ENCODE peak calls at places on chromosomes 12 and 14, in seven cellular contexts. One of them, this sample, is unnamed.

GRCh38 chr14:94523265-94523664 is 14.0 kb upstream of the SERPINA12 start:
- DNase-seq in fibroblast of lung: no peak
- DNase-seq in heart left ventricle: no peak
- DNase-seq in nephron progenitor cell: no peak
- DNase-seq in foreskin fibroblast: no peak
- DNase-seq in CD8-positive, alpha-beta T cell: no peak
- DNase-seq in fibroblast of mammary gland: no peak
- DNase-seq in this sample: no peak

GRCh38 chr12:70989232-70989631 is 68.7 kb upstream of the PTPRR start:
- DNase-seq in fibroblast of lung: no peak
- DNase-seq in heart left ventricle: no peak
- DNase-seq in nephron progenitor cell: no peak
- DNase-seq in foreskin fibroblast: peak
- DNase-seq in CD8-positive, alpha-beta T cell: no peak
- DNase-seq in fibroblast of mammary gland: peak
- DNase-seq in this sample: no peak

GRCh38 chr12:13592063-13592942 is 389.1 kb downstream of the GRIN2B start:
- DNase-seq in fibroblast of lung: no peak
- DNase-seq in heart left ventricle: no peak
- DNase-seq in nephron progenitor cell: no peak
- DNase-seq in foreskin fibroblast: no peak
- DNase-seq in CD8-positive, alpha-beta T cell: no peak
- DNase-seq in fibroblast of mammary gland: no peak
- DNase-seq in this sample: no peak

GRCh38 chr14:77707355-77707723 is 484 bp downstream of the ALKBH1 start:
- DNase-seq in fibroblast of lung: peak
- DNase-seq in heart left ventricle: no peak
- DNase-seq in nephron progenitor cell: no peak
- DNase-seq in foreskin fibroblast: peak
- DNase-seq in CD8-positive, alpha-beta T cell: peak
- DNase-seq in fibroblast of mammary gland: peak
- DNase-seq in this sample: peak

GRCh38 chr14:60723218-60724079 is 702 bp downstream of the SIX4 start:
- DNase-seq in fibroblast of lung: peak
- DNase-seq in heart left ventricle: peak
- DNase-seq in nephron progenitor cell: peak
- DNase-seq in foreskin fibroblast: peak
- DNase-seq in CD8-positive, alpha-beta T cell: peak
- DNase-seq in fibroblast of mammary gland: peak
- DNase-seq in this sample: peak

GRCh38 chr14:44961151-44961729 is 507 bp downstream of the KLHL28 start:
- DNase-seq in fibroblast of lung: peak
- DNase-seq in heart left ventricle: peak
- DNase-seq in nephron progenitor cell: peak
- DNase-seq in foreskin fibroblast: peak
- DNase-seq in CD8-positive, alpha-beta T cell: peak
- DNase-seq in fibroblast of mammary gland: peak
- DNase-seq in this sample: peak

GRCh38 chr14:90759370-90760054 is 56.7 kb downstream of the TTC7B start:
- DNase-seq in fibroblast of lung: no peak
- DNase-seq in heart left ventricle: peak
- DNase-seq in nephron progenitor cell: no peak
- DNase-seq in foreskin fibroblast: no peak
- DNase-seq in CD8-positive, alpha-beta T cell: no peak
- DNase-seq in fibroblast of mammary gland: peak
- DNase-seq in this sample: no peak

GRCh38 chr14:23339506-23340268 is 13.0 kb downstream of the SLC22A17 start:
- DNase-seq in fibroblast of lung: no peak
- DNase-seq in heart left ventricle: no peak
- DNase-seq in nephron progenitor cell: no peak
- DNase-seq in foreskin fibroblast: no peak
- DNase-seq in CD8-positive, alpha-beta T cell: no peak
- DNase-seq in fibroblast of mammary gland: no peak
- DNase-seq in this sample: no peak

GRCh38 chr12:12010277-12011031 is 60.3 kb upstream of the BCL2L14 start:
- DNase-seq in fibroblast of lung: peak
- DNase-seq in heart left ventricle: peak
- DNase-seq in nephron progenitor cell: no peak
- DNase-seq in foreskin fibroblast: peak
- DNase-seq in CD8-positive, alpha-beta T cell: peak
- DNase-seq in fibroblast of mammary gland: peak
- DNase-seq in this sample: peak

GRCh38 chr14:32980887-32981501 is 42.3 kb downstream of the NPAS3 start:
- DNase-seq in fibroblast of lung: no peak
- DNase-seq in heart left ventricle: no peak
- DNase-seq in nephron progenitor cell: no peak
- DNase-seq in foreskin fibroblast: no peak
- DNase-seq in CD8-positive, alpha-beta T cell: no peak
- DNase-seq in fibroblast of mammary gland: no peak
- DNase-seq in this sample: no peak

GRCh38 chr12:50647479-50647878 is 116.4 kb upstream of the ATF1 start:
- DNase-seq in fibroblast of lung: peak
- DNase-seq in heart left ventricle: no peak
- DNase-seq in nephron progenitor cell: no peak
- DNase-seq in foreskin fibroblast: peak
- DNase-seq in CD8-positive, alpha-beta T cell: no peak
- DNase-seq in fibroblast of mammary gland: peak
- DNase-seq in this sample: no peak

GRCh38 chr12:113161415-113162016 is 12.0 kb downstream of the CFAP73 start:
- DNase-seq in fibroblast of lung: peak
- DNase-seq in heart left ventricle: no peak
- DNase-seq in nephron progenitor cell: peak
- DNase-seq in foreskin fibroblast: no peak
- DNase-seq in CD8-positive, alpha-beta T cell: no peak
- DNase-seq in fibroblast of mammary gland: no peak
- DNase-seq in this sample: no peak

GRCh38 chr14:103123634-103124500 is 606 bp downstream of the TNFAIP2 start:
- DNase-seq in fibroblast of lung: no peak
- DNase-seq in heart left ventricle: peak
- DNase-seq in nephron progenitor cell: no peak
- DNase-seq in foreskin fibroblast: peak
- DNase-seq in CD8-positive, alpha-beta T cell: peak
- DNase-seq in fibroblast of mammary gland: peak
- DNase-seq in this sample: no peak

GRCh38 chr12:76764856-76765255 is 941 bp downstream of the ZDHHC17 start:
- DNase-seq in fibroblast of lung: peak
- DNase-seq in heart left ventricle: no peak
- DNase-seq in nephron progenitor cell: no peak
- DNase-seq in foreskin fibroblast: peak
- DNase-seq in CD8-positive, alpha-beta T cell: no peak
- DNase-seq in fibroblast of mammary gland: peak
- DNase-seq in this sample: no peak

GRCh38 chr12:46244273-46244672 is 24.6 kb downstream of the SLC38A1 start:
- DNase-seq in fibroblast of lung: no peak
- DNase-seq in heart left ventricle: no peak
- DNase-seq in nephron progenitor cell: no peak
- DNase-seq in foreskin fibroblast: no peak
- DNase-seq in CD8-positive, alpha-beta T cell: no peak
- DNase-seq in fibroblast of mammary gland: no peak
- DNase-seq in this sample: no peak

GRCh38 chr14:47392351-47392750 is 283.1 kb downstream of the MDGA2 start:
- DNase-seq in fibroblast of lung: peak
- DNase-seq in heart left ventricle: no peak
- DNase-seq in nephron progenitor cell: no peak
- DNase-seq in foreskin fibroblast: no peak
- DNase-seq in CD8-positive, alpha-beta T cell: no peak
- DNase-seq in fibroblast of mammary gland: no peak
- DNase-seq in this sample: no peak

GRCh38 chr12:53344824-53345485 is 8.8 kb upstream of the SP7 start:
- DNase-seq in fibroblast of lung: peak
- DNase-seq in heart left ventricle: peak
- DNase-seq in nephron progenitor cell: peak
- DNase-seq in foreskin fibroblast: peak
- DNase-seq in CD8-positive, alpha-beta T cell: peak
- DNase-seq in fibroblast of mammary gland: peak
- DNase-seq in this sample: peak

GRCh38 chr12:101857043-101857558 is 20.3 kb upstream of the DRAM1 start:
- DNase-seq in fibroblast of lung: peak
- DNase-seq in heart left ventricle: no peak
- DNase-seq in nephron progenitor cell: no peak
- DNase-seq in foreskin fibroblast: peak
- DNase-seq in CD8-positive, alpha-beta T cell: no peak
- DNase-seq in fibroblast of mammary gland: peak
- DNase-seq in this sample: peak

GRCh38 chr12:52054838-52055741 is 3.8 kb downstream of the NR4A1 start:
- DNase-seq in fibroblast of lung: no peak
- DNase-seq in heart left ventricle: no peak
- DNase-seq in nephron progenitor cell: no peak
- DNase-seq in foreskin fibroblast: no peak
- DNase-seq in CD8-positive, alpha-beta T cell: no peak
- DNase-seq in fibroblast of mammary gland: no peak
- DNase-seq in this sample: no peak

GRCh38 chr14:32618991-32619390 is 289.9 kb downstream of the AKAP6 start:
- DNase-seq in fibroblast of lung: no peak
- DNase-seq in heart left ventricle: no peak
- DNase-seq in nephron progenitor cell: no peak
- DNase-seq in foreskin fibroblast: no peak
- DNase-seq in CD8-positive, alpha-beta T cell: no peak
- DNase-seq in fibroblast of mammary gland: no peak
- DNase-seq in this sample: peak

GRCh38 chr12:124484526-124484953 is 82.9 kb downstream of the NCOR2 start:
- DNase-seq in fibroblast of lung: no peak
- DNase-seq in heart left ventricle: no peak
- DNase-seq in nephron progenitor cell: no peak
- DNase-seq in foreskin fibroblast: no peak
- DNase-seq in CD8-positive, alpha-beta T cell: no peak
- DNase-seq in fibroblast of mammary gland: no peak
- DNase-seq in this sample: no peak

GRCh38 chr12:5246196-5246595 is 185.7 kb upstream of the NTF3 start:
- DNase-seq in fibroblast of lung: no peak
- DNase-seq in heart left ventricle: no peak
- DNase-seq in nephron progenitor cell: no peak
- DNase-seq in foreskin fibroblast: no peak
- DNase-seq in CD8-positive, alpha-beta T cell: no peak
- DNase-seq in fibroblast of mammary gland: no peak
- DNase-seq in this sample: no peak

GRCh38 chr12:24444634-24445033 is 495.2 kb upstream of the SOX5 start:
- DNase-seq in fibroblast of lung: no peak
- DNase-seq in heart left ventricle: no peak
- DNase-seq in nephron progenitor cell: no peak
- DNase-seq in foreskin fibroblast: no peak
- DNase-seq in CD8-positive, alpha-beta T cell: no peak
- DNase-seq in fibroblast of mammary gland: peak
- DNase-seq in this sample: no peak

GRCh38 chr12:1630081-1630826 is 1.2 kb downstream of the WNT5B start:
- DNase-seq in fibroblast of lung: no peak
- DNase-seq in heart left ventricle: peak
- DNase-seq in nephron progenitor cell: peak
- DNase-seq in foreskin fibroblast: peak
- DNase-seq in CD8-positive, alpha-beta T cell: peak
- DNase-seq in fibroblast of mammary gland: peak
- DNase-seq in this sample: no peak

GRCh38 chr14:29584992-29585391 is 342.7 kb downstream of the PRKD1 start:
- DNase-seq in fibroblast of lung: peak
- DNase-seq in heart left ventricle: peak
- DNase-seq in nephron progenitor cell: peak
- DNase-seq in foreskin fibroblast: peak
- DNase-seq in CD8-positive, alpha-beta T cell: no peak
- DNase-seq in fibroblast of mammary gland: peak
- DNase-seq in this sample: peak

GRCh38 chr14:68715032-68715924 is 77.6 kb downstream of the ZFP36L1 start:
- DNase-seq in fibroblast of lung: peak
- DNase-seq in heart left ventricle: no peak
- DNase-seq in nephron progenitor cell: no peak
- DNase-seq in foreskin fibroblast: peak
- DNase-seq in CD8-positive, alpha-beta T cell: no peak
- DNase-seq in fibroblast of mammary gland: peak
- DNase-seq in this sample: no peak
- TF ChIP-seq CTCF in fibroblast of lung: no peak
- TF ChIP-seq CTCF in heart left ventricle: no peak
- TF ChIP-seq CTCF in nephron progenitor cell: no peak
- TF ChIP-seq CTCF in foreskin fibroblast: no peak
- TF ChIP-seq CTCF in CD8-positive, alpha-beta T cell: no peak
- TF ChIP-seq CTCF in fibroblast of mammary gland: no peak
- TF ChIP-seq CTCF in this sample: no peak

GRCh38 chr12:109815874-109816617 is 17.2 kb downstream of the TRPV4 start:
- DNase-seq in fibroblast of lung: no peak
- DNase-seq in heart left ventricle: no peak
- DNase-seq in nephron progenitor cell: no peak
- DNase-seq in foreskin fibroblast: no peak
- DNase-seq in CD8-positive, alpha-beta T cell: no peak
- DNase-seq in fibroblast of mammary gland: no peak
- DNase-seq in this sample: no peak

GRCh38 chr12:109816870-109817269 is 16.3 kb downstream of the TRPV4 start:
- DNase-seq in fibroblast of lung: no peak
- DNase-seq in heart left ventricle: no peak
- DNase-seq in nephron progenitor cell: no peak
- DNase-seq in foreskin fibroblast: no peak
- DNase-seq in CD8-positive, alpha-beta T cell: no peak
- DNase-seq in fibroblast of mammary gland: no peak
- DNase-seq in this sample: no peak

GRCh38 chr12:109818900-109819500 is 14.2 kb downstream of the TRPV4 start:
- DNase-seq in fibroblast of lung: peak
- DNase-seq in heart left ventricle: no peak
- DNase-seq in nephron progenitor cell: no peak
- DNase-seq in foreskin fibroblast: peak
- DNase-seq in CD8-positive, alpha-beta T cell: no peak
- DNase-seq in fibroblast of mammary gland: peak
- DNase-seq in this sample: peak

GRCh38 chr12:109817627-109818231 is 15.5 kb downstream of the TRPV4 start:
- DNase-seq in fibroblast of lung: no peak
- DNase-seq in heart left ventricle: peak
- DNase-seq in nephron progenitor cell: no peak
- DNase-seq in foreskin fibroblast: no peak
- DNase-seq in CD8-positive, alpha-beta T cell: no peak
- DNase-seq in fibroblast of mammary gland: no peak
- DNase-seq in this sample: no peak

GRCh38 chr12:109818253-109818652 is 14.9 kb downstream of the TRPV4 start:
- DNase-seq in fibroblast of lung: no peak
- DNase-seq in heart left ventricle: no peak
- DNase-seq in nephron progenitor cell: no peak
- DNase-seq in foreskin fibroblast: no peak
- DNase-seq in CD8-positive, alpha-beta T cell: no peak
- DNase-seq in fibroblast of mammary gland: no peak
- DNase-seq in this sample: no peak
- TF ChIP-seq CTCF in fibroblast of lung: no peak
- TF ChIP-seq CTCF in heart left ventricle: no peak
- TF ChIP-seq CTCF in nephron progenitor cell: no peak
- TF ChIP-seq CTCF in foreskin fibroblast: no peak
- TF ChIP-seq CTCF in CD8-positive, alpha-beta T cell: no peak
- TF ChIP-seq CTCF in fibroblast of mammary gland: no peak
- TF ChIP-seq CTCF in this sample: no peak

GRCh38 chr12:118034429-118035193 is 18.1 kb downstream of the RFC5 start:
- DNase-seq in fibroblast of lung: peak
- DNase-seq in heart left ventricle: no peak
- DNase-seq in nephron progenitor cell: peak
- DNase-seq in foreskin fibroblast: peak
- DNase-seq in CD8-positive, alpha-beta T cell: no peak
- DNase-seq in fibroblast of mammary gland: peak
- DNase-seq in this sample: peak
- TF ChIP-seq CTCF in fibroblast of lung: peak
- TF ChIP-seq CTCF in heart left ventricle: peak
- TF ChIP-seq CTCF in nephron progenitor cell: peak
- TF ChIP-seq CTCF in foreskin fibroblast: peak
- TF ChIP-seq CTCF in CD8-positive, alpha-beta T cell: no peak
- TF ChIP-seq CTCF in fibroblast of mammary gland: peak
- TF ChIP-seq CTCF in this sample: peak

GRCh38 chr12:81261508-81262207 is 183.8 kb downstream of the ACSS3 start:
- DNase-seq in fibroblast of lung: no peak
- DNase-seq in heart left ventricle: no peak
- DNase-seq in nephron progenitor cell: no peak
- DNase-seq in foreskin fibroblast: no peak
- DNase-seq in CD8-positive, alpha-beta T cell: no peak
- DNase-seq in fibroblast of mammary gland: no peak
- DNase-seq in this sample: no peak
- TF ChIP-seq CTCF in fibroblast of lung: no peak
- TF ChIP-seq CTCF in heart left ventricle: no peak
- TF ChIP-seq CTCF in nephron progenitor cell: no peak
- TF ChIP-seq CTCF in foreskin fibroblast: no peak
- TF ChIP-seq CTCF in CD8-positive, alpha-beta T cell: no peak
- TF ChIP-seq CTCF in fibroblast of mammary gland: no peak
- TF ChIP-seq CTCF in this sample: no peak

This sample was measured in HFFc6.